ENCODE peak calls at places on chromosomes 16 and 17, in five cellular contexts. One of them, this sample, is unnamed.

GRCh38 chr17:64146418-64147109 is 16.6 kb upstream of the ERN1 start:
- DNase-seq in left ventricle myocardium inferior: peak; percentile 60
- DNase-seq in uterus: peak; percentile 65
- DNase-seq in naive thymus-derived CD4-positive, alpha-beta T cell: peak; percentile 75
- DNase-seq in RWPE2: peak; percentile 85
- DNase-seq in this sample: peak; percentile 85

GRCh38 chr17:42285346-42286050 is 2.8 kb upstream of the STAT5A start:
- DNase-seq in left ventricle myocardium inferior: no peak
- DNase-seq in uterus: no peak
- DNase-seq in naive thymus-derived CD4-positive, alpha-beta T cell: no peak
- DNase-seq in RWPE2: peak; percentile 14
- DNase-seq in this sample: peak; percentile 52

GRCh38 chr17:29760279-29760721 is 137.6 kb upstream of the CORO6 start:
- DNase-seq in left ventricle myocardium inferior: no peak
- DNase-seq in uterus: no peak
- DNase-seq in naive thymus-derived CD4-positive, alpha-beta T cell: peak; percentile 76
- DNase-seq in RWPE2: no peak
- DNase-seq in this sample: no peak

GRCh38 chr17:35373984-35374765 is 754 bp upstream of the SLFN11 start:
- DNase-seq in left ventricle myocardium inferior: peak; percentile 65
- DNase-seq in uterus: peak; percentile 38
- DNase-seq in naive thymus-derived CD4-positive, alpha-beta T cell: peak; percentile 28
- DNase-seq in RWPE2: no peak
- DNase-seq in this sample: peak; percentile 88

GRCh38 chr17:66965801-66966528 is 1.5 kb downstream of the CACNG4 start:
- DNase-seq in left ventricle myocardium inferior: no peak
- DNase-seq in uterus: no peak
- DNase-seq in naive thymus-derived CD4-positive, alpha-beta T cell: no peak
- DNase-seq in RWPE2: no peak
- DNase-seq in this sample: no peak

GRCh38 chr17:10127819-10128375 is 70.5 kb downstream of the GAS7 start:
- DNase-seq in left ventricle myocardium inferior: peak; percentile 87
- DNase-seq in uterus: peak; percentile 92
- DNase-seq in naive thymus-derived CD4-positive, alpha-beta T cell: no peak
- DNase-seq in RWPE2: no peak
- DNase-seq in this sample: peak; percentile 94

GRCh38 chr16:23334950-23335349 is 32.8 kb downstream of the SCNN1B start:
- DNase-seq in left ventricle myocardium inferior: no peak
- DNase-seq in uterus: no peak
- DNase-seq in naive thymus-derived CD4-positive, alpha-beta T cell: no peak
- DNase-seq in RWPE2: no peak
- DNase-seq in this sample: no peak

GRCh38 chr17:76268015-76268749 is 3.0 kb downstream of the UBALD2 start:
- DNase-seq in left ventricle myocardium inferior: peak; percentile 84
- DNase-seq in uterus: peak; percentile 56
- DNase-seq in naive thymus-derived CD4-positive, alpha-beta T cell: peak; percentile 74
- DNase-seq in RWPE2: no peak
- DNase-seq in this sample: peak; percentile 93

GRCh38 chr17:17041018-17041521 is 1.2 kb upstream of the MPRIP start:
- DNase-seq in left ventricle myocardium inferior: no peak
- DNase-seq in uterus: no peak
- DNase-seq in naive thymus-derived CD4-positive, alpha-beta T cell: no peak
- DNase-seq in RWPE2: no peak
- DNase-seq in this sample: no peak

DNA sequence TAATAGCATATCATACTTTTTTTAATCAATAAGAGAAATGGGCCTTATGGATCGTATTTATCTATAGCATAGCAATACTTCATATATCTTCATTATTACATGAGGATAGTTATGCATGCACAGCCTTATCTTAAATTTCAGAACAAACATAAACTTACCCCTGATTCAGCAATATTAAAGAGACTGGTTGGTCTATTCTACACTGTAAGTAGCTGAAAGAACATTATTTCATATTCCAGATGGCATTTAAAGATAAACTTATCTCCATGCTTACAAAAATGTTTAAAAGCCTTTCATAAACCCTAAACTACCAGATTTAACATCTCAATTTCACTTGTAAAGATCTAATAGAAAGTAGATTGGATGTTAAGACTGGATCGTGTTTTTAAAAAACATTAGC is 70.1 kb upstream of the NACA2 start:
- DNase-seq in left ventricle myocardium inferior: no peak
- DNase-seq in uterus: no peak
- DNase-seq in naive thymus-derived CD4-positive, alpha-beta T cell: no peak
- DNase-seq in RWPE2: no peak
- DNase-seq in this sample: no peak
- H3K27me3 ChIP-seq in left ventricle myocardium inferior: no peaks in the 10 kb centered on the region
- H3K27me3 ChIP-seq in uterus: no peaks in the 10 kb centered on the region
- H3K27me3 ChIP-seq in naive thymus-derived CD4-positive, alpha-beta T cell: no peaks in the 10 kb centered on the region
- H3K27me3 ChIP-seq in RWPE2: no peaks in the 10 kb centered on the region
- H3K27me3 ChIP-seq in this sample: no peaks in the 10 kb centered on the region

GRCh38 chr16:3013998-3014690 is 1.4 kb downstream of the CLDN9 start:
- DNase-seq in left ventricle myocardium inferior: no peak
- DNase-seq in uterus: no peak
- DNase-seq in naive thymus-derived CD4-positive, alpha-beta T cell: no peak
- DNase-seq in RWPE2: no peak
- DNase-seq in this sample: no peak
- H3K27me3 ChIP-seq in left ventricle myocardium inferior: peaks cover 97% of the 10 kb centered on the region
- H3K27me3 ChIP-seq in uterus: peaks cover 27% of the 10 kb centered on the region
- H3K27me3 ChIP-seq in naive thymus-derived CD4-positive, alpha-beta T cell: no peaks in the 10 kb centered on the region
- H3K27me3 ChIP-seq in RWPE2: no peaks in the 10 kb centered on the region
- H3K27me3 ChIP-seq in this sample: peaks cover 76% of the 10 kb centered on the region

GRCh38 chr16:85066346-85066885 is 38.8 kb downstream of the KIAA0513 start:
- DNase-seq in left ventricle myocardium inferior: no peak
- DNase-seq in uterus: no peak
- DNase-seq in naive thymus-derived CD4-positive, alpha-beta T cell: no peak
- DNase-seq in RWPE2: no peak
- DNase-seq in this sample: no peak
- H3K27me3 ChIP-seq in left ventricle myocardium inferior: no peaks in the 10 kb centered on the region
- H3K27me3 ChIP-seq in uterus: no peaks in the 10 kb centered on the region
- H3K27me3 ChIP-seq in naive thymus-derived CD4-positive, alpha-beta T cell: no peaks in the 10 kb centered on the region
- H3K27me3 ChIP-seq in RWPE2: no peaks in the 10 kb centered on the region
- H3K27me3 ChIP-seq in this sample: no peaks in the 10 kb centered on the region

GRCh38 chr17:48747445-48748363 is 19.2 kb upstream of the HOXB13 start:
- DNase-seq in left ventricle myocardium inferior: no peak
- DNase-seq in uterus: no peak
- DNase-seq in naive thymus-derived CD4-positive, alpha-beta T cell: no peak
- DNase-seq in RWPE2: no peak
- DNase-seq in this sample: no peak
- H3K27me3 ChIP-seq in left ventricle myocardium inferior: peaks cover 99% of the 10 kb centered on the region
- H3K27me3 ChIP-seq in uterus: peaks cover 84% of the 10 kb centered on the region
- H3K27me3 ChIP-seq in naive thymus-derived CD4-positive, alpha-beta T cell: peaks cover 40% of the 10 kb centered on the region
- H3K27me3 ChIP-seq in RWPE2: peaks cover 98% of the 10 kb centered on the region
- H3K27me3 ChIP-seq in this sample: peaks cover 99% of the 10 kb centered on the region

GRCh38 chr16:84841787-84842300 is 22.1 kb downstream of the CRISPLD2 start:
- DNase-seq in left ventricle myocardium inferior: no peak
- DNase-seq in uterus: no peak
- DNase-seq in naive thymus-derived CD4-positive, alpha-beta T cell: no peak
- DNase-seq in RWPE2: no peak
- DNase-seq in this sample: no peak

GRCh38 chr16:84844049-84844350 is 24.2 kb downstream of the CRISPLD2 start:
- DNase-seq in left ventricle myocardium inferior: no peak
- DNase-seq in uterus: no peak
- DNase-seq in naive thymus-derived CD4-positive, alpha-beta T cell: no peak
- DNase-seq in RWPE2: no peak
- DNase-seq in this sample: peak; percentile 93

GRCh38 chr16:84844561-84845495 is 25.0 kb downstream of the CRISPLD2 start:
- DNase-seq in left ventricle myocardium inferior: no peak
- DNase-seq in uterus: no peak
- DNase-seq in naive thymus-derived CD4-positive, alpha-beta T cell: no peak
- DNase-seq in RWPE2: no peak
- DNase-seq in this sample: no peak

GRCh38 chr16:84842516-84843148 is 22.8 kb downstream of the CRISPLD2 start:
- DNase-seq in left ventricle myocardium inferior: no peak
- DNase-seq in uterus: no peak
- DNase-seq in naive thymus-derived CD4-positive, alpha-beta T cell: no peak
- DNase-seq in RWPE2: no peak
- DNase-seq in this sample: no peak

DNA sequence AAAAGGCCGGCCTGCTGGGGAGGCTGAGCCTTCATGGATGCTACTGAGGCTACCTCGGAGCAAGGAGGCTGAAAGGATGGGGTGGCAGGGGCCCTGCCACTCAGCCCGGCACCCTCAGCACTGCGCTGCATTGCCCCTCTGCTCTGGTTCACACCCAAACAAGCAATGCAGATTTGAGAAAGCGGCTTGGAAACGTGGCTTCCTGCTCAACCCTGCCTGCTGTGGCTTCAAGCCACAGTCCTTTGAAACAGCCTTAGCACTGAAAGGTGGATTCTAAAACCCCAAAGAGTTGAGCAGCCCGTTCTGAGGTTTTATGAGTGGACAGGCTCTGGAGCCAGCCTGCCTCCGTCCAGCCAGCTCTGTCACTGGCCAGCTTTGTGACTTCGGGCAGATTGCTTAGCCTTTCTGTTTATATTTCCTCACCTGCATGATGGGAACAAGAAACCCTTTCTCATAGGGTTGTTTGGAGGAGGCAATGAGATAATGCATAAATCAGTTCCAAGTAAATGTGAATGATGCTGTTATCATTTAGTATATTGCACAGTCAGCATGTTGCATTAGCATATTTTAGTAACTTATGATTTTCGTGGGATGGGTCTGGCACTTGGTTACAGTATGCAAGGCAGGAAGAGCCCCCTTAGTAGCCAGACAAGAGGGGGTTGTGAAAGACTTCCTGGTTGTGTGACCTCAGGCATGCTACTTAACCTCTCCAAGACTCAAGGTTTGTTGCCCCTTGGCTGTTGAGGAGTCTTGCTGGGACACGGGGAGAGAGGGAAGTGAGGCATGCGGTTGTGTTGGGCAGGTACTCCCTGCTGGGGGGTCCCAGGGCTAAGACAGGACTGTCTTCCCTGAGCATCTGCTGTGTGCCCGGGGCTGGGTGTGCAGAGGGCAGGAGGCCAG is 23.6 kb downstream of the CRISPLD2 start:
- DNase-seq in left ventricle myocardium inferior: no peak
- DNase-seq in uterus: no peak
- DNase-seq in naive thymus-derived CD4-positive, alpha-beta T cell: no peak
- DNase-seq in RWPE2: no peak
- DNase-seq in this sample: no peak
- H3K27me3 ChIP-seq in left ventricle myocardium inferior: peaks cover 52% of the 10 kb centered on the region
- H3K27me3 ChIP-seq in uterus: no peaks in the 10 kb centered on the region
- H3K27me3 ChIP-seq in naive thymus-derived CD4-positive, alpha-beta T cell: no peaks in the 10 kb centered on the region
- H3K27me3 ChIP-seq in RWPE2: no peaks in the 10 kb centered on the region
- H3K27me3 ChIP-seq in this sample: no peaks in the 10 kb centered on the region

DNA sequence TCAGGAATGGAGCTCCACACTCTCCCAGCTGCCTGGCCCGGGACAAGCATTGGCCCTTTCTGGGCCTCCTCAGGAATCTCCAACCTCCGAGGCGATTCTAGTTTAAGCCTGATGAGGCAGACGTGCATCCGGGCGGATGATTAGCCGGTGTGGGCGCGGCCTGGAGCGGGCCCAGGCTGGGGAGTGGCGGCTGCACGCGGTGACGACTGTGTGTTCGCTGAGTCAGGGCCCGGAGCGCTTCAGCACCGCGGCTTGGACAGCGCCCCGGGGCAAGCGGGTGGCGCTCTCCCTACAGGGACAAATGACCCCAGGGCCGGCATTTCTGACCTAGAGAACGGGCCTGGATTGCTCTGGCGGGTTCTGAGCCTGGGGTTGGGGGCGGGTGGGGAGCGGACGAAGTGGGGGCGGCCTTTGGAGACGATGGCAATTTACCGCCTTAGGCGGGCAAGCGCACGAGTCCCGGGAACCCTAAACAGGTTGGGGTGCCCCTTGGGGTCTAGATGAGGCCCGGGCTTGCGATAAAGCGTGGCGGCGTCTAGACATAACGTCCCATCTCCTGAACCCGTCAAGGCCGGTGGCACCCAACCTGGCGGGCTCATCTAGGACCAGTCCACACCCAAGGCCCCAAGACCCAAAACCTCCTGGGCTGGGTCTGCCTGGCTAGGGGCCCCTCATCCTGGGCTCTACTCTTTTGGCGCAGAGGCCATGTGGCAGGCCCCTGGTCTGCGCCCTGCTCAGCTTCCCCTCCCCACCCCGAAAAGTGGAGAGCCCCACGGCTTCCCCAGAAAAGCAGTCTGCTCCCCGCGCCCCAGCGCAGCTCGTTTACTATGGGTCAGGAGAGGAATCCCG is 22.3 kb upstream of the ZNHIT3 start:
- DNase-seq in left ventricle myocardium inferior: peak; percentile 40
- DNase-seq in uterus: no peak
- DNase-seq in naive thymus-derived CD4-positive, alpha-beta T cell: peak; percentile 29
- DNase-seq in RWPE2: peak; percentile 87
- DNase-seq in this sample: peak; percentile 55
- H3K27me3 ChIP-seq in left ventricle myocardium inferior: peaks cover 95% of the 10 kb centered on the region
- H3K27me3 ChIP-seq in uterus: no peaks in the 10 kb centered on the region
- H3K27me3 ChIP-seq in naive thymus-derived CD4-positive, alpha-beta T cell: no peaks in the 10 kb centered on the region
- H3K27me3 ChIP-seq in RWPE2: peaks cover 19% of the 10 kb centered on the region
- H3K27me3 ChIP-seq in this sample: peaks cover 29% of the 10 kb centered on the region

This sample was measured in sigmoid colon.